ENCODE peak calls at places on chromosomes 7 and 10, in four cellular contexts. One of them, this sample, is unnamed.

GRCh38 chr10:129694633-129695356 is 227.8 kb downstream of the MGMT start:
- DNase-seq in stimulated activated CD4-positive, alpha-beta T cell treated with anti-CD3 and anti-CD28 coated beads, Interleukin-12 subunit alpha, Interleukin-12 subunit beta, amount 100 ng/mL, for 4 hours: no peak
- DNase-seq in HTR-8/SVneo: no peak
- DNase-seq in activated CD8-positive, alpha-beta T cell treated with anti-CD3 and anti-CD28 coated beads for 36 hours: no peak
- DNase-seq in this sample: no peak

GRCh38 chr10:3229815-3230214 is 57.2 kb upstream of the PITRM1 start:
- DNase-seq in stimulated activated CD4-positive, alpha-beta T cell treated with anti-CD3 and anti-CD28 coated beads, Interleukin-12 subunit alpha, Interleukin-12 subunit beta, amount 100 ng/mL, for 4 hours: no peak
- DNase-seq in HTR-8/SVneo: no peak
- DNase-seq in activated CD8-positive, alpha-beta T cell treated with anti-CD3 and anti-CD28 coated beads for 36 hours: no peak
- DNase-seq in this sample: no peak

GRCh38 chr10:62467509-62467908 is 93.3 kb downstream of the ZNF365 start:
- DNase-seq in stimulated activated CD4-positive, alpha-beta T cell treated with anti-CD3 and anti-CD28 coated beads, Interleukin-12 subunit alpha, Interleukin-12 subunit beta, amount 100 ng/mL, for 4 hours: no peak
- DNase-seq in HTR-8/SVneo: no peak
- DNase-seq in activated CD8-positive, alpha-beta T cell treated with anti-CD3 and anti-CD28 coated beads for 36 hours: no peak
- DNase-seq in this sample: no peak

GRCh38 chr7:130768854-130769253 is 34.8 kb upstream of the KLF14 start:
- DNase-seq in stimulated activated CD4-positive, alpha-beta T cell treated with anti-CD3 and anti-CD28 coated beads, Interleukin-12 subunit alpha, Interleukin-12 subunit beta, amount 100 ng/mL, for 4 hours: no peak
- DNase-seq in HTR-8/SVneo: no peak
- DNase-seq in activated CD8-positive, alpha-beta T cell treated with anti-CD3 and anti-CD28 coated beads for 36 hours: no peak
- DNase-seq in this sample: no peak

GRCh38 chr7:155298288-155298833 is 683 bp downstream of the INSIG1 start:
- DNase-seq in stimulated activated CD4-positive, alpha-beta T cell treated with anti-CD3 and anti-CD28 coated beads, Interleukin-12 subunit alpha, Interleukin-12 subunit beta, amount 100 ng/mL, for 4 hours: no peak
- DNase-seq in HTR-8/SVneo: no peak
- DNase-seq in activated CD8-positive, alpha-beta T cell treated with anti-CD3 and anti-CD28 coated beads for 36 hours: no peak
- DNase-seq in this sample: no peak

GRCh38 chr7:126635545-126635944 is 617.2 kb downstream of the GRM8 start:
- DNase-seq in stimulated activated CD4-positive, alpha-beta T cell treated with anti-CD3 and anti-CD28 coated beads, Interleukin-12 subunit alpha, Interleukin-12 subunit beta, amount 100 ng/mL, for 4 hours: no peak
- DNase-seq in HTR-8/SVneo: no peak
- DNase-seq in activated CD8-positive, alpha-beta T cell treated with anti-CD3 and anti-CD28 coated beads for 36 hours: no peak
- DNase-seq in this sample: no peak

GRCh38 chr10:110535958-110536891 is 31.3 kb upstream of the SMC3 start:
- DNase-seq in stimulated activated CD4-positive, alpha-beta T cell treated with anti-CD3 and anti-CD28 coated beads, Interleukin-12 subunit alpha, Interleukin-12 subunit beta, amount 100 ng/mL, for 4 hours: peak; percentile 52
- DNase-seq in HTR-8/SVneo: peak; percentile 33
- DNase-seq in activated CD8-positive, alpha-beta T cell treated with anti-CD3 and anti-CD28 coated beads for 36 hours: peak; percentile 95
- DNase-seq in this sample: no peak

GRCh38 chr10:34698979-34699378 is 116.1 kb downstream of the PARD3 start:
- DNase-seq in stimulated activated CD4-positive, alpha-beta T cell treated with anti-CD3 and anti-CD28 coated beads, Interleukin-12 subunit alpha, Interleukin-12 subunit beta, amount 100 ng/mL, for 4 hours: no peak
- DNase-seq in HTR-8/SVneo: peak; percentile 77
- DNase-seq in activated CD8-positive, alpha-beta T cell treated with anti-CD3 and anti-CD28 coated beads for 36 hours: no peak
- DNase-seq in this sample: no peak

GRCh38 chr7:22663319-22663718 is 63.7 kb upstream of the IL6 start:
- DNase-seq in stimulated activated CD4-positive, alpha-beta T cell treated with anti-CD3 and anti-CD28 coated beads, Interleukin-12 subunit alpha, Interleukin-12 subunit beta, amount 100 ng/mL, for 4 hours: no peak
- DNase-seq in HTR-8/SVneo: peak; percentile 35
- DNase-seq in activated CD8-positive, alpha-beta T cell treated with anti-CD3 and anti-CD28 coated beads for 36 hours: peak; percentile 27
- DNase-seq in this sample: no peak

GRCh38 chr10:11098628-11099027 is 81.0 kb downstream of the CELF2 start:
- DNase-seq in stimulated activated CD4-positive, alpha-beta T cell treated with anti-CD3 and anti-CD28 coated beads, Interleukin-12 subunit alpha, Interleukin-12 subunit beta, amount 100 ng/mL, for 4 hours: no peak
- DNase-seq in HTR-8/SVneo: no peak
- DNase-seq in activated CD8-positive, alpha-beta T cell treated with anti-CD3 and anti-CD28 coated beads for 36 hours: no peak
- DNase-seq in this sample: no peak

GRCh38 chr10:63286340-63286739 is 153.2 kb downstream of the NRBF2 start:
- DNase-seq in stimulated activated CD4-positive, alpha-beta T cell treated with anti-CD3 and anti-CD28 coated beads, Interleukin-12 subunit alpha, Interleukin-12 subunit beta, amount 100 ng/mL, for 4 hours: no peak
- DNase-seq in HTR-8/SVneo: no peak
- DNase-seq in activated CD8-positive, alpha-beta T cell treated with anti-CD3 and anti-CD28 coated beads for 36 hours: no peak
- DNase-seq in this sample: no peak

GRCh38 chr7:128148676-128149075 is 92.4 kb upstream of the LEP start:
- DNase-seq in stimulated activated CD4-positive, alpha-beta T cell treated with anti-CD3 and anti-CD28 coated beads, Interleukin-12 subunit alpha, Interleukin-12 subunit beta, amount 100 ng/mL, for 4 hours: no peak
- DNase-seq in HTR-8/SVneo: no peak
- DNase-seq in activated CD8-positive, alpha-beta T cell treated with anti-CD3 and anti-CD28 coated beads for 36 hours: no peak
- DNase-seq in this sample: no peak

GRCh38 chr10:1403508-1404230 is 333.7 kb downstream of the ADARB2 start:
- DNase-seq in stimulated activated CD4-positive, alpha-beta T cell treated with anti-CD3 and anti-CD28 coated beads, Interleukin-12 subunit alpha, Interleukin-12 subunit beta, amount 100 ng/mL, for 4 hours: no peak
- DNase-seq in HTR-8/SVneo: no peak
- DNase-seq in activated CD8-positive, alpha-beta T cell treated with anti-CD3 and anti-CD28 coated beads for 36 hours: no peak
- DNase-seq in this sample: no peak

GRCh38 chr7:45702751-45703150 is 128.6 kb downstream of the ADCY1 start:
- DNase-seq in stimulated activated CD4-positive, alpha-beta T cell treated with anti-CD3 and anti-CD28 coated beads, Interleukin-12 subunit alpha, Interleukin-12 subunit beta, amount 100 ng/mL, for 4 hours: no peak
- DNase-seq in HTR-8/SVneo: no peak
- DNase-seq in activated CD8-positive, alpha-beta T cell treated with anti-CD3 and anti-CD28 coated beads for 36 hours: no peak
- DNase-seq in this sample: no peak